ENCODE peak calls at places on chromosomes 6 and 20, in six cellular contexts. One of them, this sample, is unnamed.

GRCh38 chr6:159451051-159451450 is 242.0 kb downstream of the SOD2 start:
- DNase-seq in SIG-M5: no peak
- DNase-seq in activated T-cell treated with anti-CD3 and anti-CD28 coated beads for 1 hour: no peak
- DNase-seq in esophagus squamous epithelium: no peak
- DNase-seq in RPMI7951: peak
- DNase-seq in heart right ventricle: no peak
- DNase-seq in this sample: no peak

GRCh38 chr6:24238700-24239099 is 112.7 kb downstream of the NRSN1 start:
- DNase-seq in SIG-M5: no peak
- DNase-seq in activated T-cell treated with anti-CD3 and anti-CD28 coated beads for 1 hour: no peak
- DNase-seq in esophagus squamous epithelium: no peak
- DNase-seq in RPMI7951: no peak
- DNase-seq in heart right ventricle: no peak
- DNase-seq in this sample: no peak

GRCh38 chr6:449486-450419 is 58.2 kb downstream of the IRF4 start:
- DNase-seq in SIG-M5: no peak
- DNase-seq in activated T-cell treated with anti-CD3 and anti-CD28 coated beads for 1 hour: no peak
- DNase-seq in esophagus squamous epithelium: no peak
- DNase-seq in RPMI7951: no peak
- DNase-seq in heart right ventricle: no peak
- DNase-seq in this sample: no peak

GRCh38 chr20:4067600-4068261 is 52.4 kb upstream of the RNF24 start:
- DNase-seq in SIG-M5: peak
- DNase-seq in activated T-cell treated with anti-CD3 and anti-CD28 coated beads for 1 hour: no peak
- DNase-seq in esophagus squamous epithelium: no peak
- DNase-seq in RPMI7951: peak
- DNase-seq in heart right ventricle: no peak
- DNase-seq in this sample: no peak

GRCh38 chr6:132456700-132457143 is 55.4 kb upstream of the MOXD1 start:
- DNase-seq in SIG-M5: no peak
- DNase-seq in activated T-cell treated with anti-CD3 and anti-CD28 coated beads for 1 hour: no peak
- DNase-seq in esophagus squamous epithelium: no peak
- DNase-seq in RPMI7951: peak
- DNase-seq in heart right ventricle: peak
- DNase-seq in this sample: no peak

GRCh38 chr6:154661751-154662150 is 71.5 kb upstream of the SCAF8 start:
- DNase-seq in SIG-M5: no peak
- DNase-seq in activated T-cell treated with anti-CD3 and anti-CD28 coated beads for 1 hour: no peak
- DNase-seq in esophagus squamous epithelium: no peak
- DNase-seq in RPMI7951: no peak
- DNase-seq in heart right ventricle: no peak
- DNase-seq in this sample: no peak

GRCh38 chr6:74780831-74781230 is 425.0 kb downstream of the COL12A1 start:
- DNase-seq in SIG-M5: no peak
- DNase-seq in activated T-cell treated with anti-CD3 and anti-CD28 coated beads for 1 hour: no peak
- DNase-seq in esophagus squamous epithelium: no peak
- DNase-seq in RPMI7951: no peak
- DNase-seq in heart right ventricle: no peak
- DNase-seq in this sample: no peak

GRCh38 chr20:38113401-38114325 is 51.4 kb downstream of the TGM2 start:
- DNase-seq in SIG-M5: no peak
- DNase-seq in activated T-cell treated with anti-CD3 and anti-CD28 coated beads for 1 hour: no peak
- DNase-seq in esophagus squamous epithelium: no peak
- DNase-seq in RPMI7951: peak
- DNase-seq in heart right ventricle: peak
- DNase-seq in this sample: no peak

GRCh38 chr6:133225560-133225959 is 15.6 kb upstream of the EYA4 start:
- DNase-seq in SIG-M5: no peak
- DNase-seq in activated T-cell treated with anti-CD3 and anti-CD28 coated beads for 1 hour: no peak
- DNase-seq in esophagus squamous epithelium: no peak
- DNase-seq in RPMI7951: no peak
- DNase-seq in heart right ventricle: no peak
- DNase-seq in this sample: no peak

GRCh38 chr6:132715204-132715603 is 1.3 kb upstream of the VNN1 start:
- DNase-seq in SIG-M5: no peak
- DNase-seq in activated T-cell treated with anti-CD3 and anti-CD28 coated beads for 1 hour: no peak
- DNase-seq in esophagus squamous epithelium: no peak
- DNase-seq in RPMI7951: peak
- DNase-seq in heart right ventricle: no peak
- DNase-seq in this sample: no peak

GRCh38 chr6:116217069-116217468 is 36.8 kb downstream of the TSPYL4 start:
- DNase-seq in SIG-M5: no peak
- DNase-seq in activated T-cell treated with anti-CD3 and anti-CD28 coated beads for 1 hour: no peak
- DNase-seq in esophagus squamous epithelium: no peak
- DNase-seq in RPMI7951: peak
- DNase-seq in heart right ventricle: no peak
- DNase-seq in this sample: no peak

GRCh38 chr6:106728296-106728870 is 99.0 kb downstream of the QRSL1 start:
- DNase-seq in SIG-M5: no peak
- DNase-seq in activated T-cell treated with anti-CD3 and anti-CD28 coated beads for 1 hour: no peak
- DNase-seq in esophagus squamous epithelium: no peak
- DNase-seq in RPMI7951: no peak
- DNase-seq in heart right ventricle: no peak
- DNase-seq in this sample: no peak

GRCh38 chr6:96626749-96627353 is 63.9 kb downstream of the FHL5 start:
- DNase-seq in SIG-M5: no peak
- DNase-seq in activated T-cell treated with anti-CD3 and anti-CD28 coated beads for 1 hour: no peak
- DNase-seq in esophagus squamous epithelium: no peak
- DNase-seq in RPMI7951: peak
- DNase-seq in heart right ventricle: no peak
- DNase-seq in this sample: no peak

GRCh38 chr20:36542019-36542488 is 735 bp downstream of the MYL9 start:
- DNase-seq in SIG-M5: no peak
- DNase-seq in activated T-cell treated with anti-CD3 and anti-CD28 coated beads for 1 hour: no peak
- DNase-seq in esophagus squamous epithelium: no peak
- DNase-seq in RPMI7951: peak
- DNase-seq in heart right ventricle: peak
- DNase-seq in this sample: no peak

GRCh38 chr20:62356948-62357667 is 10.0 kb downstream of the LAMA5 start:
- DNase-seq in SIG-M5: no peak
- DNase-seq in activated T-cell treated with anti-CD3 and anti-CD28 coated beads for 1 hour: no peak
- DNase-seq in esophagus squamous epithelium: no peak
- DNase-seq in RPMI7951: peak
- DNase-seq in heart right ventricle: peak
- DNase-seq in this sample: no peak

GRCh38 chr6:45454008-45454911 is 76.5 kb upstream of the SUPT3H start:
- DNase-seq in SIG-M5: no peak
- DNase-seq in activated T-cell treated with anti-CD3 and anti-CD28 coated beads for 1 hour: no peak
- DNase-seq in esophagus squamous epithelium: no peak
- DNase-seq in RPMI7951: peak
- DNase-seq in heart right ventricle: no peak
- DNase-seq in this sample: no peak

GRCh38 chr6:56758120-56758519 is 115.4 kb upstream of the DST start:
- DNase-seq in SIG-M5: no peak
- DNase-seq in activated T-cell treated with anti-CD3 and anti-CD28 coated beads for 1 hour: no peak
- DNase-seq in esophagus squamous epithelium: no peak
- DNase-seq in RPMI7951: peak
- DNase-seq in heart right ventricle: no peak
- DNase-seq in this sample: no peak

GRCh38 chr6:105949939-105950582 is 136.1 kb upstream of the PRDM1 start:
- DNase-seq in SIG-M5: no peak
- DNase-seq in activated T-cell treated with anti-CD3 and anti-CD28 coated beads for 1 hour: no peak
- DNase-seq in esophagus squamous epithelium: no peak
- DNase-seq in RPMI7951: no peak
- DNase-seq in heart right ventricle: no peak
- DNase-seq in this sample: no peak

GRCh38 chr6:141809901-141810300 is 322.8 kb upstream of the GJE1 start:
- DNase-seq in SIG-M5: no peak
- DNase-seq in activated T-cell treated with anti-CD3 and anti-CD28 coated beads for 1 hour: no peak
- DNase-seq in esophagus squamous epithelium: no peak
- DNase-seq in RPMI7951: peak
- DNase-seq in heart right ventricle: no peak
- DNase-seq in this sample: no peak

GRCh38 chr6:105320766-105321165 is 82.1 kb downstream of the PREP start:
- DNase-seq in SIG-M5: no peak
- DNase-seq in activated T-cell treated with anti-CD3 and anti-CD28 coated beads for 1 hour: no peak
- DNase-seq in esophagus squamous epithelium: no peak
- DNase-seq in RPMI7951: no peak
- DNase-seq in heart right ventricle: no peak
- DNase-seq in this sample: no peak

This sample was measured in naive thymus-derived CD8-positive, alpha-beta T cell.